ENCODE peak calls at places on chromosome 2, in nine cellular contexts. One of them, this sample, is unnamed. For H3K36me3, the result is how much of the 10 kb centered on the place peaks cover.

GRCh38 chr2:6922201-6922656 is 5.0 kb downstream of the RNF144A start:
- DNase-seq in brain microvascular endothelial cell: no peak
- DNase-seq in HCT116: no peak
- DNase-seq in tibial nerve: no peak
- DNase-seq in left ventricle myocardium inferior: no peak
- DNase-seq in PC-9: peak
- DNase-seq in CD8-positive, alpha-beta memory T cell: no peak
- DNase-seq in body of pancreas: peak
- DNase-seq in GM06990: no peak
- DNase-seq in this sample: no peak

GRCh38 chr2:65227035-65227470 is 578 bp upstream of the ACTR2 start:
- DNase-seq in GM06990: no peak
- DNase-seq in brain microvascular endothelial cell: no peak
- DNase-seq in left ventricle myocardium inferior: no peak
- DNase-seq in HCT116: no peak
- DNase-seq in tibial nerve: peak
- DNase-seq in CD8-positive, alpha-beta memory T cell: no peak
- DNase-seq in PC-9: no peak
- DNase-seq in body of pancreas: peak
- DNase-seq in this sample: no peak

GRCh38 chr2:158998486-158999248 is 30.2 kb downstream of the TANC1 start:
- DNase-seq in PC-9: no peak
- DNase-seq in body of pancreas: no peak
- DNase-seq in GM06990: no peak
- DNase-seq in CD8-positive, alpha-beta memory T cell: no peak
- DNase-seq in tibial nerve: no peak
- DNase-seq in brain microvascular endothelial cell: peak
- DNase-seq in HCT116: no peak
- DNase-seq in left ventricle myocardium inferior: no peak
- DNase-seq in this sample: peak

GRCh38 chr2:113012436-113013335 is 7.4 kb downstream of the IL36A start:
- DNase-seq in left ventricle myocardium inferior: no peak
- DNase-seq in body of pancreas: no peak
- DNase-seq in GM06990: no peak
- DNase-seq in CD8-positive, alpha-beta memory T cell: no peak
- DNase-seq in PC-9: peak
- DNase-seq in tibial nerve: no peak
- DNase-seq in HCT116: no peak
- DNase-seq in brain microvascular endothelial cell: peak
- DNase-seq in this sample: no peak

GRCh38 chr2:100246163-100247145 is 75.8 kb downstream of the LONRF2 start:
- DNase-seq in GM06990: no peak
- DNase-seq in CD8-positive, alpha-beta memory T cell: no peak
- DNase-seq in body of pancreas: peak
- DNase-seq in left ventricle myocardium inferior: no peak
- DNase-seq in brain microvascular endothelial cell: no peak
- DNase-seq in PC-9: no peak
- DNase-seq in tibial nerve: no peak
- DNase-seq in HCT116: peak
- DNase-seq in this sample: no peak

GRCh38 chr2:86675611-86676015 is 44.5 kb upstream of the RMND5A start:
- DNase-seq in body of pancreas: peak
- DNase-seq in CD8-positive, alpha-beta memory T cell: no peak
- DNase-seq in tibial nerve: no peak
- DNase-seq in brain microvascular endothelial cell: no peak
- DNase-seq in GM06990: no peak
- DNase-seq in HCT116: peak
- DNase-seq in left ventricle myocardium inferior: no peak
- DNase-seq in PC-9: no peak
- DNase-seq in this sample: no peak

GRCh38 chr2:173151671-173152398 is 76.2 kb downstream of the MAP3K20 start:
- DNase-seq in tibial nerve: no peak
- DNase-seq in PC-9: no peak
- DNase-seq in CD8-positive, alpha-beta memory T cell: no peak
- DNase-seq in HCT116: peak
- DNase-seq in brain microvascular endothelial cell: peak
- DNase-seq in body of pancreas: no peak
- DNase-seq in GM06990: no peak
- DNase-seq in left ventricle myocardium inferior: no peak
- DNase-seq in this sample: no peak

GRCh38 chr2:10036095-10036879 is 7.1 kb upstream of the KLF11 start:
- DNase-seq in tibial nerve: no peak
- DNase-seq in left ventricle myocardium inferior: peak
- DNase-seq in GM06990: no peak
- DNase-seq in CD8-positive, alpha-beta memory T cell: peak
- DNase-seq in body of pancreas: peak
- DNase-seq in brain microvascular endothelial cell: peak
- DNase-seq in HCT116: no peak
- DNase-seq in PC-9: peak
- DNase-seq in this sample: peak

GRCh38 chr2:85134255-85135065 is 1.3 kb downstream of the TCF7L1 start:
- DNase-seq in brain microvascular endothelial cell: no peak
- DNase-seq in left ventricle myocardium inferior: peak
- DNase-seq in CD8-positive, alpha-beta memory T cell: no peak
- DNase-seq in GM06990: no peak
- DNase-seq in HCT116: no peak
- DNase-seq in body of pancreas: peak
- DNase-seq in tibial nerve: no peak
- DNase-seq in PC-9: no peak
- DNase-seq in this sample: no peak

GRCh38 chr2:55862269-55862668 is 61.3 kb downstream of the EFEMP1 start:
- DNase-seq in body of pancreas: no peak
- DNase-seq in PC-9: no peak
- DNase-seq in CD8-positive, alpha-beta memory T cell: no peak
- DNase-seq in left ventricle myocardium inferior: no peak
- DNase-seq in brain microvascular endothelial cell: peak
- DNase-seq in tibial nerve: peak
- DNase-seq in GM06990: no peak
- DNase-seq in HCT116: no peak
- DNase-seq in this sample: no peak

GRCh38 chr2:69272803-69273471 is 114.1 kb downstream of the GFPT1 start:
- DNase-seq in GM06990: no peak
- DNase-seq in HCT116: no peak
- DNase-seq in left ventricle myocardium inferior: no peak
- DNase-seq in tibial nerve: no peak
- DNase-seq in brain microvascular endothelial cell: no peak
- DNase-seq in CD8-positive, alpha-beta memory T cell: no peak
- DNase-seq in body of pancreas: no peak
- DNase-seq in PC-9: no peak
- DNase-seq in this sample: no peak

GRCh38 chr2:241225983-241226382 is 37.5 kb downstream of the ANO7 start:
- DNase-seq in tibial nerve: no peak
- DNase-seq in body of pancreas: no peak
- DNase-seq in PC-9: no peak
- DNase-seq in CD8-positive, alpha-beta memory T cell: no peak
- DNase-seq in HCT116: no peak
- DNase-seq in brain microvascular endothelial cell: no peak
- DNase-seq in GM06990: no peak
- DNase-seq in left ventricle myocardium inferior: peak
- DNase-seq in this sample: no peak

GRCh38 chr2:174482854-174483253 is 4.0 kb downstream of the GPR155 start:
- DNase-seq in GM06990: no peak
- DNase-seq in CD8-positive, alpha-beta memory T cell: no peak
- DNase-seq in brain microvascular endothelial cell: no peak
- DNase-seq in body of pancreas: no peak
- DNase-seq in PC-9: no peak
- DNase-seq in left ventricle myocardium inferior: no peak
- DNase-seq in tibial nerve: no peak
- DNase-seq in HCT116: no peak
- DNase-seq in this sample: no peak

GRCh38 chr2:191247381-191248057 is 2.3 kb downstream of the MYO1B start:
- DNase-seq in brain microvascular endothelial cell: peak
- DNase-seq in CD8-positive, alpha-beta memory T cell: no peak
- DNase-seq in HCT116: peak
- DNase-seq in tibial nerve: no peak
- DNase-seq in PC-9: peak
- DNase-seq in body of pancreas: no peak
- DNase-seq in left ventricle myocardium inferior: no peak
- DNase-seq in GM06990: no peak
- DNase-seq in this sample: peak

GRCh38 chr2:118000041-118000440 is 13.8 kb downstream of the CCDC93 start:
- DNase-seq in PC-9: no peak
- DNase-seq in CD8-positive, alpha-beta memory T cell: no peak
- DNase-seq in tibial nerve: no peak
- DNase-seq in brain microvascular endothelial cell: no peak
- DNase-seq in left ventricle myocardium inferior: no peak
- DNase-seq in body of pancreas: no peak
- DNase-seq in HCT116: no peak
- DNase-seq in GM06990: no peak
- DNase-seq in this sample: no peak

GRCh38 chr2:239078128-239078924 is 230.4 kb downstream of the TWIST2 start:
- DNase-seq in tibial nerve: no peak
- DNase-seq in body of pancreas: no peak
- DNase-seq in PC-9: no peak
- DNase-seq in CD8-positive, alpha-beta memory T cell: no peak
- DNase-seq in GM06990: no peak
- DNase-seq in HCT116: no peak
- DNase-seq in brain microvascular endothelial cell: no peak
- DNase-seq in left ventricle myocardium inferior: no peak
- DNase-seq in this sample: no peak
- H3K36me3 ChIP-seq in tibial nerve: half or more
- H3K36me3 ChIP-seq in body of pancreas: under half
- H3K36me3 ChIP-seq in PC-9: under half
- H3K36me3 ChIP-seq in CD8-positive, alpha-beta memory T cell: under half
- H3K36me3 ChIP-seq in GM06990: under half
- H3K36me3 ChIP-seq in HCT116: under half
- H3K36me3 ChIP-seq in brain microvascular endothelial cell: under half
- H3K36me3 ChIP-seq in left ventricle myocardium inferior: half or more
- H3K36me3 ChIP-seq in this sample: under half

DNA sequence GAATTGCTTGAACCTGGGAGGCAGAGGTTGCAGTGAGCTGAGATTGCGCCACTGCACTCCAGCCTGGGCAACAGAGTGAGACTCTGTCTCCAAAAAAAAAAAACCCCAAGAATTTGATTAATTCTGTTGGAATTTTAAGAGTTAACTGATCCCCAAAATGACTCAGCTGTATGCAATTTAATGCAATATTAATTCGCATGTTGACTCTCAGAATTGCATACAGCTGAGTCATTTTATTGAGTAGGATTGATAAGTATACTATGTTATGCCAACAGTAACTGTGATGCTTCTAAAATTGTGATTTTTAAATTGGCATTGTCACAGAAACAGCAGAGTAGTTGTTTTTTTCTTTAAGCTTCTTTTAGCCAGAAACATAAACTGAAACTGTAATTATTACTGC is 19.6 kb downstream of the MSH2 start:
- DNase-seq in brain microvascular endothelial cell: no peak
- DNase-seq in HCT116: no peak
- DNase-seq in body of pancreas: no peak
- DNase-seq in GM06990: no peak
- DNase-seq in tibial nerve: no peak
- DNase-seq in CD8-positive, alpha-beta memory T cell: no peak
- DNase-seq in PC-9: no peak
- DNase-seq in left ventricle myocardium inferior: no peak
- DNase-seq in this sample: no peak
- H3K36me3 ChIP-seq in brain microvascular endothelial cell: under half
- H3K36me3 ChIP-seq in HCT116: under half
- H3K36me3 ChIP-seq in body of pancreas: under half
- H3K36me3 ChIP-seq in GM06990: under half
- H3K36me3 ChIP-seq in tibial nerve: half or more
- H3K36me3 ChIP-seq in CD8-positive, alpha-beta memory T cell: under half
- H3K36me3 ChIP-seq in PC-9: under half
- H3K36me3 ChIP-seq in left ventricle myocardium inferior: under half
- H3K36me3 ChIP-seq in this sample: under half

GRCh38 chr2:73227086-73227485 is 6.0 kb downstream of the PRADC1 start:
- DNase-seq in left ventricle myocardium inferior: no peak
- DNase-seq in CD8-positive, alpha-beta memory T cell: no peak
- DNase-seq in HCT116: no peak
- DNase-seq in PC-9: no peak
- DNase-seq in brain microvascular endothelial cell: no peak
- DNase-seq in body of pancreas: no peak
- DNase-seq in GM06990: no peak
- DNase-seq in tibial nerve: no peak
- DNase-seq in this sample: no peak
- H3K36me3 ChIP-seq in left ventricle myocardium inferior: half or more
- H3K36me3 ChIP-seq in CD8-positive, alpha-beta memory T cell: under half
- H3K36me3 ChIP-seq in HCT116: under half
- H3K36me3 ChIP-seq in PC-9: under half
- H3K36me3 ChIP-seq in brain microvascular endothelial cell: under half
- H3K36me3 ChIP-seq in body of pancreas: under half
- H3K36me3 ChIP-seq in GM06990: under half
- H3K36me3 ChIP-seq in tibial nerve: half or more
- H3K36me3 ChIP-seq in this sample: under half

GRCh38 chr2:63855418-63856301 is 14.0 kb downstream of the UGP2 start:
- DNase-seq in GM06990: no peak
- DNase-seq in left ventricle myocardium inferior: no peak
- DNase-seq in CD8-positive, alpha-beta memory T cell: no peak
- DNase-seq in PC-9: no peak
- DNase-seq in body of pancreas: no peak
- DNase-seq in brain microvascular endothelial cell: no peak
- DNase-seq in tibial nerve: no peak
- DNase-seq in HCT116: no peak
- DNase-seq in this sample: no peak

GRCh38 chr2:63862802-63863201 is 21.1 kb downstream of the UGP2 start:
- DNase-seq in HCT116: peak
- DNase-seq in brain microvascular endothelial cell: no peak
- DNase-seq in GM06990: no peak
- DNase-seq in tibial nerve: no peak
- DNase-seq in body of pancreas: no peak
- DNase-seq in left ventricle myocardium inferior: no peak
- DNase-seq in PC-9: peak
- DNase-seq in CD8-positive, alpha-beta memory T cell: no peak
- DNase-seq in this sample: no peak

GRCh38 chr2:63856302-63856600 is 14.6 kb downstream of the UGP2 start:
- DNase-seq in left ventricle myocardium inferior: no peak
- DNase-seq in body of pancreas: no peak
- DNase-seq in PC-9: no peak
- DNase-seq in CD8-positive, alpha-beta memory T cell: peak
- DNase-seq in HCT116: no peak
- DNase-seq in brain microvascular endothelial cell: no peak
- DNase-seq in tibial nerve: no peak
- DNase-seq in GM06990: no peak
- DNase-seq in this sample: no peak

GRCh38 chr2:63861220-63861822 is 19.6 kb downstream of the UGP2 start:
- DNase-seq in tibial nerve: peak
- DNase-seq in HCT116: peak
- DNase-seq in CD8-positive, alpha-beta memory T cell: peak
- DNase-seq in PC-9: no peak
- DNase-seq in left ventricle myocardium inferior: no peak
- DNase-seq in brain microvascular endothelial cell: peak
- DNase-seq in body of pancreas: peak
- DNase-seq in GM06990: no peak
- DNase-seq in this sample: peak

DNA sequence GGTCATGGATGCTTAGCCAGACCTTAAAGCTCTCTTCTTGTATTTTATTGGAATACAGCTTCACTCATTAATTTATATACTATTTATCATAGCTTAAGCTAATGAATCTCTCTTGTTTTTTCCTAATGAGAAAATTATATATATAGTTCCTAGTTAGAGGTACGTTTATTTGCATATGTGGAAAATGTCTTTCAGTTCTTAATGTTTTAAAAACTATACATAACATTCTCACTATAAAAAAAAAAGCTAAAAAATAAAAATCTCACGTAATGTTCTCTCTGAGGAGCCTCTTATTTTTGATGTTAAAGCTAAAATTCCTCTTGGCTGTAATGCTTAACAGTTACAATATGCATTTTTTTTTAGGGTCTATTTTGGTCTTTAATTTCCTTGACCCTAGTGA is 16.6 kb downstream of the UGP2 start:
- DNase-seq in tibial nerve: no peak
- DNase-seq in GM06990: no peak
- DNase-seq in brain microvascular endothelial cell: no peak
- DNase-seq in body of pancreas: no peak
- DNase-seq in left ventricle myocardium inferior: no peak
- DNase-seq in CD8-positive, alpha-beta memory T cell: no peak
- DNase-seq in PC-9: no peak
- DNase-seq in HCT116: no peak
- DNase-seq in this sample: no peak
- H3K36me3 ChIP-seq in tibial nerve: under half
- H3K36me3 ChIP-seq in GM06990: under half
- H3K36me3 ChIP-seq in brain microvascular endothelial cell: under half
- H3K36me3 ChIP-seq in body of pancreas: under half
- H3K36me3 ChIP-seq in left ventricle myocardium inferior: half or more
- H3K36me3 ChIP-seq in CD8-positive, alpha-beta memory T cell: under half
- H3K36me3 ChIP-seq in PC-9: under half
- H3K36me3 ChIP-seq in HCT116: under half
- H3K36me3 ChIP-seq in this sample: half or more

This sample was measured in SJSA1.